ENCODE peak calls at places on chromosomes 1 and 21, in eight cellular contexts. V is upper lobe of right lung, N is neural progenitor cell, I is HAP-1, S is H7, R is IMR-90, G is kidney epithelial cell, P is AG09309. X is an unnamed sample.
A peak's percentile ranks its signal among the peaks of the same experiment; 100 is the strongest.

GRCh38 chr1:203316626-203317093 is 11.3 kb downstream of the BTG2 start:
- DNase-seq in V (no peak), N (no peak), I (no peak), S (no peak), R (peak; percentile 31), G (no peak), P (no peak), X (no peak)

GRCh38 chr1:45643978-45644377 is 20.1 kb upstream of the CCDC17 start:
- DNase-seq in V (no peak), N (no peak), I (no peak), S (peak; percentile 30), R (no peak), G (peak; percentile 4), P (no peak), X (no peak)

GRCh38 chr1:151593651-151594625 is 17.9 kb upstream of the SNX27 start:
- DNase-seq in V (peak; percentile 93), N (peak; percentile 87), I (peak; percentile 59), S (peak; percentile 91), R (no peak), G (no peak), P (no peak), X (peak; percentile 72)

GRCh38 chr21:34558166-34558565 is 46.2 kb upstream of the KCNE1 start:
- DNase-seq in V (no peak), N (no peak), I (no peak), S (no peak), R (no peak), G (no peak), P (no peak), X (no peak)

GRCh38 chr1:47533176-47534039 is 95.6 kb downstream of the FOXD2 start:
- DNase-seq in V (peak; percentile 67), N (peak; percentile 94), I (peak; percentile 14), S (peak; percentile 96), R (peak; percentile 52), G (no peak), P (peak; percentile 14), X (no peak)

GRCh38 chr1:23577056-23577985 is 18.0 kb upstream of the ID3 start:
- DNase-seq in V (no peak), N (no peak), I (no peak), S (no peak), R (peak; percentile 95), G (no peak), P (peak; percentile 79), X (no peak)

GRCh38 chr1:168635129-168635528 is 58.7 kb downstream of the XCL1 start:
- DNase-seq in V (no peak), N (no peak), I (no peak), S (no peak), R (no peak), G (no peak), P (no peak), X (no peak)

GRCh38 chr1:71658295-71658694 is 577.5 kb upstream of the ZRANB2 start:
- DNase-seq in V (no peak), N (no peak), I (no peak), S (no peak), R (no peak), G (no peak), P (no peak), X (no peak)

GRCh38 chr1:29900727-29901126 is 664.4 kb downstream of the PTPRU start:
- DNase-seq in V (no peak), N (no peak), I (no peak), S (no peak), R (no peak), G (no peak), P (no peak), X (no peak)

GRCh38 chr1:180586671-180587155 is 27.9 kb downstream of the OVAAL start:
- DNase-seq in V (no peak), N (no peak), I (no peak), S (no peak), R (peak; percentile 80), G (peak; percentile 89), P (no peak), X (no peak)

GRCh38 chr1:178126790-178127189 is 32.9 kb downstream of the RASAL2 start:
- DNase-seq in V (no peak), N (no peak), I (no peak), S (no peak), R (peak; percentile 95), G (peak; percentile 90), P (peak; percentile 70), X (no peak)

GRCh38 chr1:178011101-178011828 is 41.4 kb upstream of the SEC16B start:
- DNase-seq in V (no peak), N (no peak), I (no peak), S (no peak), R (peak; percentile 84), G (peak; percentile 79), P (no peak), X (no peak)

GRCh38 chr21:39633770-39634181 is 21.0 kb downstream of the B3GALT5 start:
- DNase-seq in V (no peak), N (no peak), I (no peak), S (no peak), R (peak; percentile 92), G (peak; percentile 97), P (peak; percentile 98), X (no peak)

GRCh38 chr1:29719253-29719652 is 482.9 kb downstream of the PTPRU start:
- DNase-seq in V (no peak), N (no peak), I (no peak), S (no peak), R (peak; percentile 19), G (no peak), P (no peak), X (no peak)

GRCh38 chr1:46446646-46447498 is 42.8 kb upstream of the DMBX1 start:
- DNase-seq in V (peak; percentile 88), N (peak; percentile 92), I (peak; percentile 66), S (peak; percentile 88), R (peak; percentile 51), G (peak; percentile 25), P (no peak), X (no peak)

GRCh38 chr1:178867670-178868069 is 3.2 kb downstream of the ANGPTL1 start:
- DNase-seq in V (no peak), N (no peak), I (no peak), S (no peak), R (peak; percentile 4), G (no peak), P (no peak), X (no peak)

GRCh38 chr1:230011333-230012092 is 55.5 kb upstream of the GALNT2 start:
- DNase-seq in V (no peak), N (no peak), I (no peak), S (no peak), R (no peak), G (no peak), P (no peak), X (peak; percentile 26)

GRCh38 chr1:199132006-199132405 is 493.2 kb downstream of the PTPRC start:
- DNase-seq in V (no peak), N (no peak), I (no peak), S (no peak), R (no peak), G (no peak), P (no peak), X (peak; percentile 66)

DNA sequence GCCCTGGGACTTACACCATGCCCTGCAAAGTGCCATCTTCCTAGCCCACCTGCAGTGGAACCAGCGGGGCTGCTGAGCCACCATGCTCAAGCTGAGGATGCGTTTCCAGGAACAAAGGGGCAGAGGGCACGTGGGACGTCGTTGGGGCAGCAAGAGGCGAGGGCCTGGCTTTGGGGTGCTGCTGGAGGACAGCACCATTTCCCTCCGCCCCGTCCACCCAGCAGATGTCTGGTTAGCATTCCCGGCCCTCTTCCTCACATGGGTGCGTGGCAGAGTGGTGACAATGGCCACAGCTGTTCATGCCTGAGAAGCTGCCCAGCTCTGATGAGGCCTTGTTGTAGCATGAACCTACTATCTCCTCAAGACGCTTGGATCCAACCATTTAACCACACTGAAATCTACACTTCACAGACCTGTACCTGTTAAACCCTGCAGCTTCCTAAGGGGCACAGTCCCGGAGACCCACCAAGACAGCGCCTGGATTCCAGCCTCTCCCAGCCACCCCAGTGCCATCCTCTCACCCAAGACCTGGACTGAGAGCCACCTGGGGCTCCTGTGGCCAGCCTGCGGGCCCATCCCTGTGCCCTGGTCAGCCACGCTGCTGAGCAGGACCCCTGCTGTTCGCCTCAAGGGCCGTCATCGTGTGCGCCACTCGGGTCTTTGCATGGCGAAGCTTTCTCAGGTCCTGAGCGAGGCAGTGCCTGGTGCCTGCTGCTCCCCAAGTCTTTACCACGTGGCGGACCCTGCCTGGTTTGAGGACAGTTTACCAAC is 33.2 kb downstream of the SLC45A1 start:
- DNase-seq in V (no peak), N (no peak), I (no peak), S (peak; percentile 68), R (no peak), G (no peak), P (no peak), X (no peak)
- H3K4me3 ChIP-seq in V (no peak overlapping the region), N (no peak overlapping the region), I (no peak overlapping the region), S (no peak overlapping the region), R (no peak overlapping the region), G (no peak overlapping the region), P (no peak overlapping the region), X (no peak overlapping the region)

GRCh38 chr1:100039571-100039970 is 69.8 kb downstream of the SLC35A3 start:
- DNase-seq in V (no peak), N (no peak), I (no peak), S (no peak), R (no peak), G (no peak), P (no peak), X (no peak)
- H3K4me3 ChIP-seq in V (peak overlapping the region; percentile 89), N (peak overlapping the region; percentile 99), I (peak overlapping the region; percentile 90), S (peak overlapping the region; percentile 98), R (peak overlapping the region; percentile 99), G (peak overlapping the region; percentile 99), P (peak overlapping the region; percentile 78), X (peak overlapping the region; percentile 82)

DNA sequence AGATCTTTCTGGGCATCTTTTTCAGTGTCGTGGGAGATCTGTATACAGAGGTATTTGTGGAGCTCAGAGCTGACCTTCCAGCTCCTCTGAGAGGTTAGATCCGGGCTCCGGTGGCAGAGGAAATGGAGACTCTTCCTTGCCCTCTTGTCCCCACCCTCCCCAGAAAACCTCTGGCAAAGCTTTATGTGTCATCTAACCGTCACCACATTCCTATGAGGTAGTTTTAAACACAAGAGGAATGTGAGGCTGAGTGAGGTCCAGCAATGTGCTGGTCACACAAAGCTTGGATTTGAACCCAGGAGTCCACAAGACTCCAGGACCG is 1.2 kb downstream of the CD160 start:
- DNase-seq in V (no peak), N (no peak), I (no peak), S (no peak), R (peak; percentile 91), G (peak; percentile 66), P (peak; percentile 46), X (no peak)
- H3K4me3 ChIP-seq in V (no peak overlapping the region), N (no peak overlapping the region), I (no peak overlapping the region), S (no peak overlapping the region), R (no peak overlapping the region), G (no peak overlapping the region), P (no peak overlapping the region), X (no peak overlapping the region)

GRCh38 chr1:159170639-159171038 is 776 bp upstream of the CADM3 start:
- DNase-seq in V (no peak), N (no peak), I (no peak), S (no peak), R (no peak), G (no peak), P (no peak), X (no peak)

GRCh38 chr1:159172599-159173291 is 1.3 kb downstream of the CADM3 start:
- DNase-seq in V (no peak), N (peak; percentile 69), I (no peak), S (peak; percentile 86), R (no peak), G (no peak), P (no peak), X (peak; percentile 12)

GRCh38 chr1:159173303-159173702 is 1.9 kb downstream of the CADM3 start:
- DNase-seq in V (no peak), N (no peak), I (no peak), S (no peak), R (no peak), G (no peak), P (no peak), X (no peak)

GRCh38 chr1:159171688-159172501 is 480 bp downstream of the CADM3 start:
- DNase-seq in V (no peak), N (peak; percentile 75), I (no peak), S (peak; percentile 87), R (no peak), G (no peak), P (no peak), X (no peak)

GRCh38 chr1:159171254-159171687 is at the start of gene CADM3:
- DNase-seq in V (no peak), N (peak; percentile 83), I (no peak), S (peak; percentile 89), R (no peak), G (no peak), P (no peak), X (no peak)
- H3K4me3 ChIP-seq in V (no peak within 1 kb of the TSS), N (peak within 1 kb of the TSS; percentile 97), I (no peak within 1 kb of the TSS), S (peak within 1 kb of the TSS; percentile 70), R (no peak within 1 kb of the TSS), G (no peak within 1 kb of the TSS), P (no peak within 1 kb of the TSS), X (no peak within 1 kb of the TSS)